ENCODE peak calls at places on chromosome 4, in four cellular contexts. T is cardiac muscle cell; O is DMS79 treated with DMSO at 0.1 percent for 48 hours; B is stimulated activated CD4-positive, alpha-beta T cell treated with anti-CD3 and anti-CD28 coated beads, Interleukin-2, amount 100 ng/mL, for 24 hours. I is an unnamed sample.

GRCh38 chr4:146927710-146928109 is 18.0 kb downstream of the TTC29 start:
- DNase-seq in O (no peak), B (no peak), T (no peak), I (no peak)

GRCh38 chr4:186146443-186146842 is 41.9 kb downstream of the FAM149A start:
- DNase-seq in T (no peak), O (no peak), B (no peak), I (no peak)

GRCh38 chr4:36549256-36549655 is 267.8 kb downstream of the DTHD1 start:
- DNase-seq in O (no peak), T (no peak), B (no peak), I (no peak)

GRCh38 chr4:139912423-139912822 is 241.6 kb downstream of the MAML3 start:
- DNase-seq in O (no peak), B (no peak), T (no peak), I (no peak)

GRCh38 chr4:180527993-180528392 is 1715.2 kb upstream of the TENM3 start:
- DNase-seq in O (no peak), T (no peak), B (no peak), I (no peak)

GRCh38 chr4:168557658-168558057 is 60.8 kb downstream of the PALLD start:
- DNase-seq in T (no peak), B (no peak), O (no peak), I (no peak)

GRCh38 chr4:8353912-8354453 is 84.4 kb downstream of the HTRA3 start:
- DNase-seq in O (no peak), B (no peak), T (no peak), I (no peak)

GRCh38 chr4:164700471-164700870 is 53.5 kb upstream of the SMIM31 start:
- DNase-seq in O (no peak), B (no peak), T (peak), I (peak)

GRCh38 chr4:6222761-6223292 is 22.5 kb upstream of the JAKMIP1 start:
- DNase-seq in T (peak), B (no peak), O (peak), I (no peak)

GRCh38 chr4:61678297-61678696 is 478.2 kb downstream of the ADGRL3 start:
- DNase-seq in O (no peak), T (no peak), B (no peak), I (no peak)

GRCh38 chr4:153764611-153765368 is 5.0 kb upstream of the RNF175 start:
- DNase-seq in T (no peak), B (no peak), O (no peak), I (no peak)

GRCh38 chr4:44713125-44713524 is 13.2 kb downstream of the GNPDA2 start:
- DNase-seq in O (no peak), B (no peak), T (no peak), I (no peak)

GRCh38 chr4:110636677-110637407 is 14.0 kb upstream of the PITX2 start:
- DNase-seq in O (no peak), T (peak), B (no peak), I (peak)

GRCh38 chr4:101177146-101177545 is 170.2 kb downstream of the PPP3CA start:
- DNase-seq in O (no peak), T (no peak), B (no peak), I (no peak)

GRCh38 chr4:141896687-141897086 is 260.3 kb downstream of the IL15 start:
- DNase-seq in B (no peak), T (no peak), O (no peak), I (no peak)

GRCh38 chr4:140154572-140154891 is 548 bp upstream of the MAML3 start:
- DNase-seq in T (no peak), O (no peak), B (no peak), I (no peak)

GRCh38 chr4:81571105-81571504 is 99.4 kb upstream of the RASGEF1B start:
- DNase-seq in T (no peak), O (no peak), B (no peak), I (no peak)

GRCh38 chr4:150045410-150045809 is 32.8 kb upstream of the DCLK2 start:
- DNase-seq in O (no peak), T (no peak), B (no peak), I (no peak)

I was measured in SJSA1.